ENCODE peak calls at places on chromosome 16, in eight cellular contexts. One of them, this sample, is unnamed.

GRCh38 chr16:4679854-4680636 is 13.3 kb upstream of the NUDT16L1 start:
- DNase-seq in right lobe of liver: peak; percentile 93
- DNase-seq in cardiac muscle cell: no peak
- DNase-seq in esophagus squamous epithelium: no peak
- DNase-seq in colonic mucosa: peak; percentile 81
- DNase-seq in endothelial cell of umbilical vein: no peak
- DNase-seq in left lung: peak; percentile 97
- DNase-seq in heart left ventricle: peak; percentile 77
- DNase-seq in this sample: peak; percentile 80

GRCh38 chr16:88455610-88456355 is 2.7 kb downstream of the ZFPM1 start:
- DNase-seq in right lobe of liver: no peak
- DNase-seq in cardiac muscle cell: peak; percentile 74
- DNase-seq in esophagus squamous epithelium: no peak
- DNase-seq in colonic mucosa: peak; percentile 63
- DNase-seq in endothelial cell of umbilical vein: peak; percentile 49
- DNase-seq in left lung: no peak
- DNase-seq in heart left ventricle: no peak
- DNase-seq in this sample: peak; percentile 73

GRCh38 chr16:87835882-87836331 is 33.4 kb downstream of the SLC7A5 start:
- DNase-seq in right lobe of liver: no peak
- DNase-seq in cardiac muscle cell: no peak
- DNase-seq in esophagus squamous epithelium: no peak
- DNase-seq in colonic mucosa: no peak
- DNase-seq in endothelial cell of umbilical vein: no peak
- DNase-seq in left lung: peak; percentile 60
- DNase-seq in heart left ventricle: peak; percentile 51
- DNase-seq in this sample: no peak

GRCh38 chr16:87457724-87458423 is 35.0 kb downstream of the ZCCHC14 start:
- DNase-seq in right lobe of liver: no peak
- DNase-seq in cardiac muscle cell: peak; percentile 90
- DNase-seq in esophagus squamous epithelium: no peak
- DNase-seq in colonic mucosa: no peak
- DNase-seq in endothelial cell of umbilical vein: peak; percentile 80
- DNase-seq in left lung: no peak
- DNase-seq in heart left ventricle: no peak
- DNase-seq in this sample: no peak

GRCh38 chr16:31072540-31073072 is 1.4 kb downstream of the ZNF668 start:
- DNase-seq in right lobe of liver: no peak
- DNase-seq in cardiac muscle cell: peak; percentile 48
- DNase-seq in esophagus squamous epithelium: no peak
- DNase-seq in colonic mucosa: peak; percentile 46
- DNase-seq in endothelial cell of umbilical vein: peak; percentile 40
- DNase-seq in left lung: peak; percentile 42
- DNase-seq in heart left ventricle: no peak
- DNase-seq in this sample: no peak

GRCh38 chr16:27972500-27972899 is 91.0 kb downstream of the GSG1L start:
- DNase-seq in right lobe of liver: peak; percentile 37
- DNase-seq in cardiac muscle cell: peak; percentile 32
- DNase-seq in esophagus squamous epithelium: no peak
- DNase-seq in colonic mucosa: peak; percentile 19
- DNase-seq in endothelial cell of umbilical vein: peak; percentile 49
- DNase-seq in left lung: no peak
- DNase-seq in heart left ventricle: no peak
- DNase-seq in this sample: no peak

GRCh38 chr16:56262148-56262878 is 71.0 kb downstream of the GNAO1 start:
- DNase-seq in right lobe of liver: no peak
- DNase-seq in cardiac muscle cell: no peak
- DNase-seq in esophagus squamous epithelium: no peak
- DNase-seq in colonic mucosa: no peak
- DNase-seq in endothelial cell of umbilical vein: no peak
- DNase-seq in left lung: no peak
- DNase-seq in heart left ventricle: no peak
- DNase-seq in this sample: no peak

GRCh38 chr16:68265078-68265925 is 976 bp downstream of the SLC7A6 start:
- DNase-seq in right lobe of liver: no peak
- DNase-seq in cardiac muscle cell: peak; percentile 62
- DNase-seq in esophagus squamous epithelium: no peak
- DNase-seq in colonic mucosa: peak; percentile 80
- DNase-seq in endothelial cell of umbilical vein: peak; percentile 60
- DNase-seq in left lung: peak; percentile 85
- DNase-seq in heart left ventricle: peak; percentile 59
- DNase-seq in this sample: peak; percentile 76

GRCh38 chr16:5502467-5502869 is 404.9 kb upstream of the EEF2KMT start:
- DNase-seq in right lobe of liver: no peak
- DNase-seq in cardiac muscle cell: no peak
- DNase-seq in esophagus squamous epithelium: no peak
- DNase-seq in colonic mucosa: no peak
- DNase-seq in endothelial cell of umbilical vein: no peak
- DNase-seq in left lung: no peak
- DNase-seq in heart left ventricle: no peak
- DNase-seq in this sample: no peak

GRCh38 chr16:48158296-48158695 is 2.5 kb upstream of the ABCC12 start:
- DNase-seq in right lobe of liver: no peak
- DNase-seq in cardiac muscle cell: peak; percentile 45
- DNase-seq in esophagus squamous epithelium: no peak
- DNase-seq in colonic mucosa: no peak
- DNase-seq in endothelial cell of umbilical vein: no peak
- DNase-seq in left lung: no peak
- DNase-seq in heart left ventricle: no peak
- DNase-seq in this sample: no peak

GRCh38 chr16:57021693-57022092 is 32.3 kb downstream of the NLRC5 start:
- DNase-seq in right lobe of liver: no peak
- DNase-seq in cardiac muscle cell: no peak
- DNase-seq in esophagus squamous epithelium: no peak
- DNase-seq in colonic mucosa: no peak
- DNase-seq in endothelial cell of umbilical vein: no peak
- DNase-seq in left lung: no peak
- DNase-seq in heart left ventricle: no peak
- DNase-seq in this sample: no peak

GRCh38 chr16:54911079-54911478 is 19.6 kb upstream of the IRX5 start:
- DNase-seq in right lobe of liver: no peak
- DNase-seq in cardiac muscle cell: no peak
- DNase-seq in esophagus squamous epithelium: no peak
- DNase-seq in colonic mucosa: no peak
- DNase-seq in endothelial cell of umbilical vein: no peak
- DNase-seq in left lung: no peak
- DNase-seq in heart left ventricle: no peak
- DNase-seq in this sample: no peak

GRCh38 chr16:53097190-53097589 is 42.4 kb downstream of the CHD9 start:
- DNase-seq in right lobe of liver: no peak
- DNase-seq in cardiac muscle cell: no peak
- DNase-seq in esophagus squamous epithelium: no peak
- DNase-seq in colonic mucosa: no peak
- DNase-seq in endothelial cell of umbilical vein: no peak
- DNase-seq in left lung: no peak
- DNase-seq in heart left ventricle: no peak
- DNase-seq in this sample: no peak

DNA sequence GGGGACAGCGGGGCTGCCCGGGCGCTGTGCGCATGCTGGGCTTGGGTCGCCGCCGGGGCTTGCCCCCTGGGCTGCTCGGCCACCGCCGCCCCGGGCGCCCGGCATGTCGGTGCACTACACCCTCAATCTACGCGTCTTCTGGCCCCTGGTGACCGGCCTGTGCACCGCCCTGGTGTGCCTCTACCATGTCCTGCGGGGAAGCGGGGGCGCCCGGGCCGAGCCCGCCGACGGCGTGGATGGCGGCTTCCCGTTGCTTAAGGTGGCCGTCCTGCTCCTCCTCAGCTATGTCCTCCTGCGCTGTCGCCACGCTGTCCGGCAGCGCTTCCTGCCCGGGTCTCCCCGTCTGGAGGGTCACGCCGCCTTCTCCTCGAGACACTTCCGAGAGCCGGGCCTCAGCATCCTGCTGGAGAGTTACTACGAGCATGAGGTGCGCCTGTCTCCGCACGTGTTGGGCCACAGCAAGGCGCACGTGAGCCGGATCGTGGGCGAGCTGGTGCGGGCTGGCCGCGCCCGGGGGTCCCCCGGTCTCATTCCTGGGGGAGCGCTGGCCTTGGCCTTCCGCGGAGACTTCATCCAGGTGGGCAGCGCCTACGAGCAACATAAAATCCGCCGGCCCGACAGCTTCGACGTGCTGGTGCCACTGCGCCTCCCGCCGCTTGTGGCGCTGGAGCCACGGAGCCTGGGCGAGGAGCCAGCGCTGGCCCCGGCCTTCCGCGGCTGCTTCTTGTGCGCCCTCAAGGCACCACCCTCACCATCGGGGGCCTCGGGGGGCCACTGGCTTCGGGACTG is 789 bp downstream of the ITPRIPL2 start:
- DNase-seq in right lobe of liver: peak; percentile 58
- DNase-seq in cardiac muscle cell: peak; percentile 73
- DNase-seq in esophagus squamous epithelium: no peak
- DNase-seq in colonic mucosa: peak; percentile 72
- DNase-seq in endothelial cell of umbilical vein: peak; percentile 79
- DNase-seq in left lung: peak; percentile 85
- DNase-seq in heart left ventricle: peak; percentile 75
- DNase-seq in this sample: peak; percentile 74
- H3K4me3 ChIP-seq in right lobe of liver: peak overlapping the region; percentile 82
- H3K4me3 ChIP-seq in cardiac muscle cell: peak overlapping the region; percentile 43
- H3K4me3 ChIP-seq in esophagus squamous epithelium: peak overlapping the region; percentile 69
- H3K4me3 ChIP-seq in colonic mucosa: peak overlapping the region; percentile 79
- H3K4me3 ChIP-seq in endothelial cell of umbilical vein: peak overlapping the region; percentile 66
- H3K4me3 ChIP-seq in left lung: peak overlapping the region; percentile 81
- H3K4me3 ChIP-seq in heart left ventricle: peak overlapping the region; percentile 92
- H3K4me3 ChIP-seq in this sample: peak overlapping the region; percentile 68

GRCh38 chr16:81523387-81524115 is 78.9 kb downstream of the CMIP start:
- DNase-seq in right lobe of liver: no peak
- DNase-seq in cardiac muscle cell: peak; percentile 70
- DNase-seq in esophagus squamous epithelium: no peak
- DNase-seq in colonic mucosa: no peak
- DNase-seq in endothelial cell of umbilical vein: no peak
- DNase-seq in left lung: no peak
- DNase-seq in heart left ventricle: no peak
- DNase-seq in this sample: no peak
- H3K4me1 ChIP-seq in right lobe of liver: no peaks in the 10 kb centered on the region
- H3K4me1 ChIP-seq in cardiac muscle cell: no peaks in the 10 kb centered on the region
- H3K4me1 ChIP-seq in esophagus squamous epithelium: peaks cover 52% of the 10 kb centered on the region
- H3K4me1 ChIP-seq in colonic mucosa: no peaks in the 10 kb centered on the region
- H3K4me1 ChIP-seq in endothelial cell of umbilical vein: peaks cover 32% of the 10 kb centered on the region
- H3K4me1 ChIP-seq in left lung: peaks cover 10% of the 10 kb centered on the region
- H3K4me1 ChIP-seq in heart left ventricle: peaks cover 5% of the 10 kb centered on the region
- H3K4me1 ChIP-seq in this sample: peaks cover 5% of the 10 kb centered on the region

DNA sequence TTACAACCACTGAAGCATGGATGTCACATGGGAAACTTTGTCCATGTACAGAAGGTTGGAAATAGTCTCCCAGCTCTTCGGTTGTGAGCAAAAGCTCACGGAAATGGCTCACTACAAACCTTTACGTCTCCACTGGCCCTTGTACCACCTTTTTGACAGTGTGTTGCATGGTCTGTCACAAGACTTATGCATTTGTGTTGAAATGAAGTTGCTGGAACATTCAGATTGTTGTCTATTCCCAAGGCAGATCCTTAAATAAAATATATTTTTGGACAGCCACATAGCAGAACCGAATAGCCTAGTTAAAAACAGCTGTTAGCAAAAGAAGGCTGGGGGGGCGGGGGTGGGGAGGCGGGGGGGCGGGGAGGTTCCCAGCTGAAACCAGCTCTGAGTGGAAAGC is 39.2 kb downstream of the KNOP1 start:
- DNase-seq in right lobe of liver: no peak
- DNase-seq in cardiac muscle cell: no peak
- DNase-seq in esophagus squamous epithelium: no peak
- DNase-seq in colonic mucosa: no peak
- DNase-seq in endothelial cell of umbilical vein: no peak
- DNase-seq in left lung: no peak
- DNase-seq in heart left ventricle: no peak
- DNase-seq in this sample: no peak
- TF ChIP-seq CTCF in right lobe of liver: no peak
- TF ChIP-seq CTCF in cardiac muscle cell: no peak
- TF ChIP-seq CTCF in esophagus squamous epithelium: no peak
- TF ChIP-seq CTCF in colonic mucosa: no peak
- TF ChIP-seq CTCF in endothelial cell of umbilical vein: no peak
- TF ChIP-seq CTCF in left lung: no peak
- TF ChIP-seq CTCF in heart left ventricle: no peak
- TF ChIP-seq CTCF in this sample: no peak

GRCh38 chr16:69837380-69837779 is 75.2 kb downstream of the WWP2 start:
- DNase-seq in right lobe of liver: no peak
- DNase-seq in cardiac muscle cell: no peak
- DNase-seq in esophagus squamous epithelium: no peak
- DNase-seq in colonic mucosa: no peak
- DNase-seq in endothelial cell of umbilical vein: no peak
- DNase-seq in left lung: no peak
- DNase-seq in heart left ventricle: no peak
- DNase-seq in this sample: no peak
- H3K4me3 ChIP-seq in right lobe of liver: no peak overlapping the region
- H3K4me3 ChIP-seq in cardiac muscle cell: no peak overlapping the region
- H3K4me3 ChIP-seq in esophagus squamous epithelium: no peak overlapping the region
- H3K4me3 ChIP-seq in colonic mucosa: no peak overlapping the region
- H3K4me3 ChIP-seq in endothelial cell of umbilical vein: no peak overlapping the region
- H3K4me3 ChIP-seq in left lung: no peak overlapping the region
- H3K4me3 ChIP-seq in heart left ventricle: no peak overlapping the region
- H3K4me3 ChIP-seq in this sample: no peak overlapping the region

DNA sequence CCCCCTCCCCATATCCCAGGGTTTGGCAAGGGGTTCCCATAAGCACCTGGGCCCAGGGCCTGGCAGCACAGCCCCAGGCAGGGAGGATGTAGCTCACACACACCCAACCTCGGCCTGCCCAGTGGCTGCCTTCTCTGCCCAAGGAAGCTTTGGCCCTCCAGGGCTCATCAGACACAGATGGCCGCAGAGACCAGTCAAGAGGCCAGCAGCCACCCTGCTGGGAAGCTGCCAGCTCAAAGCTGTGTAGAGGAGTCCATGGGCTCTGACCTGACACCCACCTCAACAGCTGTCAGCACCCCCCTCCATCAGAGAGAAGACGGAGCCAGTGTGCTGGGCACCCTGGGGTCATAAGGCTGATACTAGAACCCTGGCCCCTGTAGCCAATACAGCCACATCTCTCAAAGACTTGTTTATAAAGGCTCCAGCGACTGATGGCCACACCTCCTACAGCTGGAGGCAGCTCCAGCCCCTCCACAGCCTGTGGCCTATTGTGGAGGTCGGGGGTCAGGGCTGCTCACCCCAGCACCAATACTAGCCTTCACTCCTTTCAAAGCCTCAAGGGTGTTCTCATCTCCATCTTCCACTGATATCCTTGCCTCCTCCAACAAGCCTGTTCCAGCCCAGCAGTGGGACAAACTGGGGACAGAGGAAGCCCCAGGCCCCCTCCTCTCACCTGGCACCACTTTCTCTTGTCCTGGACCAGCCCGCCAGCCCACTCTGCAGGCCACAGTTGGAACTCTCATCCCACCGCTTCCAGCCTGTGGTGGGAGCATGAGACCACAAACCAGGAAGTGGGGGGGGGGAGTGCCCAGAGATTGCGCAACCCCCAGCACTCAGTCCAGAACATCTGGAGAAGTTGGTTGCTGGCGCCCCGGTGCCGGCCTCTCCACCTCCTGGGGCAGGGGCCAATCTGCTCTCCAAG is 2.2 kb upstream of the MPG start:
- DNase-seq in right lobe of liver: no peak
- DNase-seq in cardiac muscle cell: peak; percentile 95
- DNase-seq in esophagus squamous epithelium: no peak
- DNase-seq in colonic mucosa: peak; percentile 63
- DNase-seq in endothelial cell of umbilical vein: peak; percentile 41
- DNase-seq in left lung: peak; percentile 87
- DNase-seq in heart left ventricle: peak; percentile 80
- DNase-seq in this sample: peak; percentile 68
- H3K4me1 ChIP-seq in right lobe of liver: no peaks in the 10 kb centered on the region
- H3K4me1 ChIP-seq in cardiac muscle cell: peaks cover 29% of the 10 kb centered on the region
- H3K4me1 ChIP-seq in esophagus squamous epithelium: peaks cover 50% of the 10 kb centered on the region
- H3K4me1 ChIP-seq in colonic mucosa: peaks cover 26% of the 10 kb centered on the region
- H3K4me1 ChIP-seq in endothelial cell of umbilical vein: peaks cover 41% of the 10 kb centered on the region
- H3K4me1 ChIP-seq in left lung: peaks cover 33% of the 10 kb centered on the region
- H3K4me1 ChIP-seq in heart left ventricle: peaks cover 57% of the 10 kb centered on the region
- H3K4me1 ChIP-seq in this sample: peaks cover 46% of the 10 kb centered on the region

This sample was measured in mucosa of descending colon.